ENCODE peak calls at places on chromosomes 7 and 10, in eight cellular contexts. X is neuronal stem cell; N is SW 1271; S is CD8-positive, alpha-beta T cell; T is IMR-90; C is M059J; G is putamen; R is effector memory CD8-positive, alpha-beta T cell. F is an unnamed sample.

GRCh38 chr7:33733865-33734650 is 171.3 kb upstream of the BMPER start:
- DNase-seq in S (no peak), N (no peak), T (no peak), R (no peak), X (no peak), C (no peak), G (no peak), F (no peak)

GRCh38 chr7:79949778-79950177 is 184.9 kb upstream of the GNAI1 start:
- DNase-seq in S (no peak), N (no peak), X (no peak), G (no peak), R (no peak), T (no peak), C (no peak), F (no peak)

GRCh38 chr10:110547139-110547761 is 20.2 kb upstream of the SMC3 start:
- DNase-seq in X (no peak), R (no peak), T (peak; percentile 77), C (peak; percentile 69), G (peak; percentile 41), S (no peak), N (peak; percentile 28), F (no peak)

GRCh38 chr10:127916826-127917225 is 9.9 kb downstream of the PTPRE start:
- DNase-seq in N (no peak), X (no peak), C (no peak), G (no peak), T (no peak), R (no peak), S (no peak), F (no peak)

GRCh38 chr10:90326498-90327267 is 531.2 kb downstream of the HTR7 start:
- DNase-seq in G (no peak), C (peak; percentile 80), X (no peak), S (no peak), R (no peak), T (peak; percentile 50), N (no peak), F (no peak)

GRCh38 chr10:80501913-80502521 is 35.7 kb upstream of the SH2D4B start:
- DNase-seq in C (peak; percentile 43), X (no peak), G (no peak), N (no peak), R (no peak), T (no peak), S (no peak), F (no peak)

GRCh38 chr10:52746169-52746568 is 26.4 kb downstream of the MBL2 start:
- DNase-seq in C (no peak), R (no peak), G (no peak), S (no peak), T (no peak), X (no peak), N (no peak), F (no peak)

GRCh38 chr10:43855667-43856210 is 207.1 kb upstream of the ZNF32 start:
- DNase-seq in C (no peak), T (no peak), S (no peak), G (no peak), R (no peak), X (no peak), N (no peak), F (no peak)

GRCh38 chr7:156386097-156386496 is 254.5 kb upstream of the RNF32 start:
- DNase-seq in G (no peak), N (no peak), R (no peak), S (no peak), T (no peak), C (no peak), X (peak; percentile 57), F (no peak)

GRCh38 chr10:32256613-32257437 is 90.1 kb downstream of the EPC1 start:
- DNase-seq in X (peak; percentile 54), G (peak; percentile 65), C (peak; percentile 32), T (peak; percentile 37), R (peak; percentile 61), S (peak; percentile 43), N (no peak), F (peak; percentile 28)

GRCh38 chr10:93498196-93498595 is 1.8 kb downstream of the CEP55 start:
- DNase-seq in N (no peak), C (no peak), R (no peak), S (no peak), G (no peak), T (no peak), X (no peak), F (no peak)

GRCh38 chr10:13930123-13930522 is 343.4 kb downstream of the PRPF18 start:
- DNase-seq in T (no peak), R (no peak), S (no peak), N (no peak), G (no peak), C (no peak), X (no peak), F (no peak)

GRCh38 chr7:149310113-149310836 is 48.3 kb downstream of the ZNF783 start:
- DNase-seq in N (peak; percentile 58), G (peak; percentile 7), S (no peak), R (no peak), C (peak; percentile 69), T (peak; percentile 87), X (no peak), F (no peak)

GRCh38 chr7:107441576-107442422 is 28.1 kb upstream of the GPR22 start:
- DNase-seq in N (no peak), T (peak; percentile 7), R (no peak), S (no peak), X (no peak), G (no peak), C (no peak), F (no peak)

GRCh38 chr7:1073211-1073977 is 14.5 kb upstream of the GPER1 start:
- DNase-seq in R (no peak), X (no peak), C (no peak), T (no peak), G (no peak), S (no peak), N (no peak), F (no peak)

GRCh38 chr10:53434413-53434812 is 661.8 kb upstream of the MBL2 start:
- DNase-seq in R (no peak), G (no peak), S (no peak), X (no peak), C (no peak), T (no peak), N (no peak), F (no peak)

GRCh38 chr10:22708772-22709171 is 5.6 kb downstream of the PIP4K2A start:
- DNase-seq in X (no peak), C (no peak), S (no peak), R (no peak), G (no peak), T (no peak), N (no peak), F (no peak)

GRCh38 chr7:14962778-14963177 is 60.2 kb upstream of the DGKB start:
- DNase-seq in G (no peak), N (no peak), T (no peak), R (no peak), S (no peak), C (no peak), X (no peak), F (no peak)

GRCh38 chr7:81482600-81483186 is 287.2 kb downstream of the HGF start:
- DNase-seq in C (peak; percentile 27), T (peak; percentile 65), G (no peak), R (no peak), S (no peak), X (no peak), N (no peak), F (no peak)

GRCh38 chr10:79231908-79232307 is 115.4 kb upstream of the PPIF start:
- DNase-seq in C (no peak), T (no peak), N (no peak), G (no peak), R (no peak), X (no peak), S (no peak), F (no peak)

GRCh38 chr7:17689361-17689760 is 250.9 kb downstream of the SNX13 start:
- DNase-seq in R (no peak), S (no peak), G (no peak), C (peak; percentile 29), N (no peak), T (no peak), X (no peak), F (no peak)

GRCh38 chr7:28081016-28081415 is 99.6 kb downstream of the JAZF1 start:
- DNase-seq in S (no peak), X (no peak), N (no peak), T (no peak), G (no peak), C (peak; percentile 56), R (no peak), F (no peak)

GRCh38 chr10:92567952-92568600 is 5.8 kb downstream of the IDE start:
- DNase-seq in N (no peak), G (peak; percentile 27), X (no peak), T (peak; percentile 72), S (no peak), C (peak; percentile 69), R (no peak), F (no peak)

GRCh38 chr7:5467645-5468044 is 44.0 kb upstream of the TNRC18 start:
- DNase-seq in C (no peak), N (no peak), G (peak; percentile 55), R (no peak), S (no peak), X (no peak), T (no peak), F (no peak)